ENCODE peak calls at places on chromosomes 6 and 20, in ten cellular contexts. U is fibroblast of pulmonary artery, F is body of pancreas, H is mucosa of descending colon, I is lung, Y is epithelial cell of esophagus, Q is colonic mucosa, N is heart right ventricle, J is astrocyte of the cerebellum, V is psoas muscle. S is an unnamed sample.
A peak's percentile ranks its signal among the peaks of the same experiment; 100 is the strongest.

GRCh38 chr20:1982666-1983065 is 11.2 kb downstream of the PDYN start:
- DNase-seq in U (no peak), F (no peak), H (no peak), I (no peak), Y (no peak), Q (no peak), N (no peak), J (no peak), V (no peak), S (no peak)

GRCh38 chr20:58014628-58015315 is 213.7 kb downstream of the ANKRD60 start:
- DNase-seq in U (no peak), F (no peak), H (no peak), I (no peak), Y (peak; percentile 82), Q (no peak), N (no peak), J (no peak), V (no peak), S (peak; percentile 41)

GRCh38 chr6:150316936-150317335 is 51.9 kb upstream of the IYD start:
- DNase-seq in U (no peak), F (no peak), H (no peak), I (no peak), Y (no peak), Q (no peak), N (no peak), J (no peak), V (no peak), S (no peak)

GRCh38 chr20:57964011-57964862 is 254.4 kb upstream of the PMEPA1 start:
- DNase-seq in U (no peak), F (no peak), H (no peak), I (no peak), Y (no peak), Q (no peak), N (peak; percentile 28), J (no peak), V (peak; percentile 45), S (peak; percentile 16)

GRCh38 chr20:9112541-9113515 is 43.9 kb downstream of the PLCB4 start:
- DNase-seq in U (peak; percentile 86), F (peak; percentile 22), H (no peak), I (no peak), Y (peak; percentile 61), Q (no peak), N (no peak), J (peak; percentile 55), V (no peak), S (peak; percentile 66)

GRCh38 chr6:119966484-119966883 is 616.9 kb upstream of the MAN1A1 start:
- DNase-seq in U (no peak), F (no peak), H (peak; percentile 8), I (no peak), Y (peak; percentile 11), Q (no peak), N (no peak), J (no peak), V (no peak), S (no peak)

GRCh38 chr20:47141350-47141921 is 215.1 kb downstream of the ZMYND8 start:
- DNase-seq in U (no peak), F (no peak), H (no peak), I (no peak), Y (no peak), Q (no peak), N (no peak), J (no peak), V (no peak), S (no peak)

GRCh38 chr20:14883324-14883723 is 545.9 kb upstream of the FLRT3 start:
- DNase-seq in U (no peak), F (no peak), H (no peak), I (no peak), Y (peak; percentile 25), Q (no peak), N (no peak), J (no peak), V (no peak), S (no peak)

GRCh38 chr20:37922016-37922415 is 19.1 kb downstream of the VSTM2L start:
- DNase-seq in U (no peak), F (no peak), H (no peak), I (no peak), Y (no peak), Q (no peak), N (no peak), J (no peak), V (no peak), S (no peak)

GRCh38 chr6:34145161-34146020 is 496 bp downstream of the GRM4 start:
- DNase-seq in U (peak; percentile 40), F (no peak), H (no peak), I (no peak), Y (peak; percentile 63), Q (no peak), N (no peak), J (no peak), V (no peak), S (peak; percentile 49)

GRCh38 chr6:170235726-170236125 is 55.2 kb downstream of the DLL1 start:
- DNase-seq in U (no peak), F (no peak), H (no peak), I (no peak), Y (no peak), Q (no peak), N (no peak), J (no peak), V (no peak), S (no peak)

DNA sequence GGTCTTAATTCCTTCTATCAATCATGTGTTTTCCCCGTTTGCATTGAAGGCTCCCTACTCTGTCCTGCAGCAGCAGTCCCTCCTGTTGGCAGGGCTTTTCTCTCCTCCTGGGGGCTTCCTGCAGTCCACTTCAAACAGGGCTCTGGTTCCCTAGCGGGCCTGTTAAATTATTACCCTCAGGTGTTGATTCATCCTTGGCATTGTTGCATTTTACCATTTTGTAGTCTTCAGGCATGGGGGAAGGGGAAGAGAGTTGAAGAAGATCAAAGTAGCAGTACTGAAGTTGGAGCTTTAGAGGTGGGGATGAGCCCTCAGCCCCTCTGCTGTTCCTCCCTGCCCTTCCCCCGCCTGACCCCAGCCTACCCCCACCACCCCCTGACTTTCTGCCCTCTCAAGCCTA is 169.5 kb downstream of the EYA4 start:
- DNase-seq in U (no peak), F (no peak), H (no peak), I (no peak), Y (no peak), Q (no peak), N (no peak), J (no peak), V (no peak), S (no peak)
- H3K4me3 ChIP-seq in U (no peak overlapping the region), F (no peak overlapping the region), H (no peak overlapping the region), I (no peak overlapping the region), Y (no peak overlapping the region), Q (no peak overlapping the region), N (no peak overlapping the region), J (no peak overlapping the region), V (no peak overlapping the region), S (no peak overlapping the region)

DNA sequence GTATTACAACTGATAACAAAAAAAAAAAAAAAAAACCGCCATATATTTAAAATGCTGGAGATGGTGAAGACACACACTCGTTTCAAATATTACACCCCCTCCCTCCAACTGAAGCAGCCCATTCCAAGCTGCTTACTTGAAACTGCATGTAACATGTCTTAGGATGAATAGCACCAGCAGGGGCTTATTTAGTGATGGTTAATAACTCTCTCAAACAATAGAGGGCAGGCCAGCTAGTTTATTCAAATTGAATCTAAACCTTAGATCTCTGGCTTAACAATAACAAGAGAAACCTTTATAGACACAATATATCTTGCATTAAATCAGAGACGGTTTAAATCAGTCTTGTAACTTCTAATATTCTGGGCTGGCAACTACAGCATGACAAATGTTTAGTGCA is 9.3 kb upstream of the JPH2 start:
- DNase-seq in U (no peak), F (no peak), H (no peak), I (no peak), Y (no peak), Q (no peak), N (no peak), J (no peak), V (no peak), S (no peak)
- TF ChIP-seq CTCF in U (peak; percentile 21), F (no peak), H (no peak), I (no peak), Y (peak; percentile 10), Q (no peak), N (no peak), J (peak; percentile 41), V (no peak), S (peak; percentile 19)

GRCh38 chr20:39019805-39020325 is 57.7 kb downstream of the DHX35 start:
- DNase-seq in U (peak; percentile 39), F (no peak), H (no peak), I (no peak), Y (no peak), Q (no peak), N (no peak), J (peak; percentile 12), V (no peak), S (no peak)
- H3K4me3 ChIP-seq in U (no peak overlapping the region), F (no peak overlapping the region), H (no peak overlapping the region), I (no peak overlapping the region), Y (no peak overlapping the region), Q (no peak overlapping the region), N (no peak overlapping the region), J (no peak overlapping the region), V (no peak overlapping the region), S (no peak overlapping the region)

GRCh38 chr6:30543824-30544223 is 12.5 kb downstream of the GNL1 start:
- DNase-seq in U (no peak), F (no peak), H (no peak), I (no peak), Y (no peak), Q (no peak), N (no peak), J (no peak), V (no peak), S (no peak)

GRCh38 chr6:30544666-30545272 is 11.5 kb downstream of the GNL1 start:
- DNase-seq in U (peak; percentile 78), F (peak; percentile 25), H (no peak), I (no peak), Y (peak; percentile 70), Q (no peak), N (no peak), J (peak; percentile 45), V (no peak), S (peak; percentile 77)

GRCh38 chr6:30542915-30543314 is 13.4 kb downstream of the GNL1 start:
- DNase-seq in U (peak; percentile 21), F (no peak), H (no peak), I (no peak), Y (no peak), Q (no peak), N (no peak), J (no peak), V (no peak), S (no peak)

GRCh38 chr6:30542404-30542725 is 13.9 kb downstream of the GNL1 start:
- DNase-seq in U (no peak), F (no peak), H (no peak), I (no peak), Y (no peak), Q (no peak), N (no peak), J (no peak), V (no peak), S (no peak)

DNA sequence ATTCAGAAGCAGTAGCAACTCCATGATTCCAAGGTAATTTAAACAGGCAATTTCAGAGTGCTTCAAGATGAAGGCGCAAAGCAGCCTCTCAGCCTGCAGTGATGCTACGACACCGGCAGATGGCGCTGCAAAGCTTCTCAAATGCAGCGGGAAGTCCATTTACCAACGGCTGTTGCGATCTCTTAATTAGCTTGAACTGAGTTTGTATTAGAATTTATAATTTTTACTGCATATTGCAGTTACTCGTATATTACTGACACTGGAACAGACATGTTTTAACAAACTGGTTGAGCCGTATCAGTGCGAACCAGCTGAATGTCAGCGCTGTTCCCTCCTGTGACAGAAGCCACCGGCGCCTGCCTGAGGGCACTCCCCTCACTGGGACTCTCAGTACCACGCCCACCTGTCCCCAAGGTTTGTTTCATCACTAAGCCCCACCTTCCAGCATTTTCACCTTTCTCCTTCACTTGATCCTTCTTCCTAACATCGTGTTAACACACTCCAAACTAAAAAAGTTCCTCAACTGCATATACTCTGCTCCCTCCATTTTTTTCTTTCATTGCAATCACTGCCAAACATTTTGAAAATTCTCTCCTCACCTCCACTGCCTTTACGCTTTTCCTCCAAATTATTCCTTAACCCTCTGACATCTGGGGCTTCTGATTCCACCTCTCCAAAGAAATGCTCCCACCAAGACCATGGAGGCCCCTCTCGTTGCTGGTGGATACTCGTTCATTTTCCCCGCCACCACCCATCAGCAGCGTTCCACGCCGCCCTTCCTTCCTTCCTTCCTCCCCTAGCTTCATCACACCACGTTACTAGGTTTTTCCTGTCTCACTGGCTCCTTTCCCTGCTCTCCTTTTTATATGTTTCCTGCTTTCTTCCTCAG is 14.5 kb downstream of the GNL1 start:
- DNase-seq in U (peak; percentile 94), F (peak; percentile 81), H (peak; percentile 85), I (peak; percentile 74), Y (peak; percentile 89), Q (peak; percentile 81), N (peak; percentile 63), J (peak; percentile 80), V (peak; percentile 62), S (peak; percentile 89)
- TF ChIP-seq CTCF in U (peak; percentile 100), F (peak; percentile 96), H (peak; percentile 95), I (peak; percentile 94), Y (peak; percentile 100), Q (peak; percentile 99), N (peak; percentile 99), J (peak; percentile 99), V (peak; percentile 99), S (peak; percentile 100)